ENCODE peak calls at places on chromosomes 16 and 17, in six cellular contexts. One of them, this sample, is unnamed.

GRCh38 chr16:56912746-56913703 is 18.9 kb upstream of the HERPUD1 start:
- DNase-seq in fibroblast of pulmonary artery: peak
- DNase-seq in uterus: no peak
- DNase-seq in neuronal stem cell: no peak
- DNase-seq in right cardiac atrium: no peak
- DNase-seq in CD4-positive, CD25-positive, alpha-beta regulatory T cell: no peak
- DNase-seq in this sample: no peak

GRCh38 chr17:4509923-4510614 is 11.4 kb downstream of the SPNS2 start:
- DNase-seq in fibroblast of pulmonary artery: no peak
- DNase-seq in uterus: no peak
- DNase-seq in neuronal stem cell: no peak
- DNase-seq in right cardiac atrium: peak
- DNase-seq in CD4-positive, CD25-positive, alpha-beta regulatory T cell: no peak
- DNase-seq in this sample: no peak

GRCh38 chr17:40491486-40491885 is 9.9 kb downstream of the TNS4 start:
- DNase-seq in fibroblast of pulmonary artery: no peak
- DNase-seq in uterus: no peak
- DNase-seq in neuronal stem cell: no peak
- DNase-seq in right cardiac atrium: no peak
- DNase-seq in CD4-positive, CD25-positive, alpha-beta regulatory T cell: no peak
- DNase-seq in this sample: no peak

GRCh38 chr16:1296688-1297412 is 12.6 kb upstream of the UBE2I start:
- DNase-seq in fibroblast of pulmonary artery: no peak
- DNase-seq in uterus: no peak
- DNase-seq in neuronal stem cell: no peak
- DNase-seq in right cardiac atrium: no peak
- DNase-seq in CD4-positive, CD25-positive, alpha-beta regulatory T cell: no peak
- DNase-seq in this sample: no peak

GRCh38 chr17:29078183-29079045 is 35.5 kb downstream of the PIPOX start:
- DNase-seq in fibroblast of pulmonary artery: peak
- DNase-seq in uterus: no peak
- DNase-seq in neuronal stem cell: no peak
- DNase-seq in right cardiac atrium: no peak
- DNase-seq in CD4-positive, CD25-positive, alpha-beta regulatory T cell: no peak
- DNase-seq in this sample: no peak

GRCh38 chr17:30961213-30962188 is 9.3 kb upstream of the RNF135 start:
- DNase-seq in fibroblast of pulmonary artery: peak
- DNase-seq in uterus: no peak
- DNase-seq in neuronal stem cell: no peak
- DNase-seq in right cardiac atrium: no peak
- DNase-seq in CD4-positive, CD25-positive, alpha-beta regulatory T cell: no peak
- DNase-seq in this sample: peak

GRCh38 chr16:70394853-70395252 is 44.0 kb downstream of the ST3GAL2 start:
- DNase-seq in fibroblast of pulmonary artery: no peak
- DNase-seq in uterus: no peak
- DNase-seq in neuronal stem cell: no peak
- DNase-seq in right cardiac atrium: no peak
- DNase-seq in CD4-positive, CD25-positive, alpha-beta regulatory T cell: no peak
- DNase-seq in this sample: no peak

GRCh38 chr17:1486802-1487695 is 5.4 kb downstream of the MYO1C start:
- DNase-seq in fibroblast of pulmonary artery: peak
- DNase-seq in uterus: peak
- DNase-seq in neuronal stem cell: peak
- DNase-seq in right cardiac atrium: peak
- DNase-seq in CD4-positive, CD25-positive, alpha-beta regulatory T cell: peak
- DNase-seq in this sample: peak

GRCh38 chr16:53865492-53865863 is 161.5 kb downstream of the FTO start:
- DNase-seq in fibroblast of pulmonary artery: peak
- DNase-seq in uterus: no peak
- DNase-seq in neuronal stem cell: no peak
- DNase-seq in right cardiac atrium: no peak
- DNase-seq in CD4-positive, CD25-positive, alpha-beta regulatory T cell: no peak
- DNase-seq in this sample: no peak

GRCh38 chr16:86609115-86609514 is 30.8 kb downstream of the FOXL1 start:
- DNase-seq in fibroblast of pulmonary artery: peak
- DNase-seq in uterus: no peak
- DNase-seq in neuronal stem cell: no peak
- DNase-seq in right cardiac atrium: no peak
- DNase-seq in CD4-positive, CD25-positive, alpha-beta regulatory T cell: no peak
- DNase-seq in this sample: no peak

GRCh38 chr16:2157480-2158261 is 2.1 kb downstream of the TRAF7 start:
- DNase-seq in fibroblast of pulmonary artery: no peak
- DNase-seq in uterus: no peak
- DNase-seq in neuronal stem cell: no peak
- DNase-seq in right cardiac atrium: peak
- DNase-seq in CD4-positive, CD25-positive, alpha-beta regulatory T cell: no peak
- DNase-seq in this sample: no peak

GRCh38 chr16:59633996-59634579 is 900.0 kb upstream of the GOT2 start:
- DNase-seq in fibroblast of pulmonary artery: peak
- DNase-seq in uterus: no peak
- DNase-seq in neuronal stem cell: no peak
- DNase-seq in right cardiac atrium: no peak
- DNase-seq in CD4-positive, CD25-positive, alpha-beta regulatory T cell: no peak
- DNase-seq in this sample: no peak

GRCh38 chr16:4944333-4945281 is 7.7 kb upstream of the PPL start:
- DNase-seq in fibroblast of pulmonary artery: peak
- DNase-seq in uterus: peak
- DNase-seq in neuronal stem cell: no peak
- DNase-seq in right cardiac atrium: peak
- DNase-seq in CD4-positive, CD25-positive, alpha-beta regulatory T cell: no peak
- DNase-seq in this sample: no peak

GRCh38 chr16:82603784-82604411 is 22.9 kb upstream of the CDH13 start:
- DNase-seq in fibroblast of pulmonary artery: peak
- DNase-seq in uterus: peak
- DNase-seq in neuronal stem cell: peak
- DNase-seq in right cardiac atrium: peak
- DNase-seq in CD4-positive, CD25-positive, alpha-beta regulatory T cell: no peak
- DNase-seq in this sample: no peak

GRCh38 chr17:8318536-8318935 is 8.5 kb downstream of the ARHGEF15 start:
- DNase-seq in fibroblast of pulmonary artery: no peak
- DNase-seq in uterus: no peak
- DNase-seq in neuronal stem cell: no peak
- DNase-seq in right cardiac atrium: no peak
- DNase-seq in CD4-positive, CD25-positive, alpha-beta regulatory T cell: no peak
- DNase-seq in this sample: no peak

GRCh38 chr17:17029938-17030337 is 12.3 kb upstream of the MPRIP start:
- DNase-seq in fibroblast of pulmonary artery: no peak
- DNase-seq in uterus: no peak
- DNase-seq in neuronal stem cell: no peak
- DNase-seq in right cardiac atrium: no peak
- DNase-seq in CD4-positive, CD25-positive, alpha-beta regulatory T cell: no peak
- DNase-seq in this sample: no peak

GRCh38 chr17:9410737-9411136 is 164.9 kb downstream of the STX8 start:
- DNase-seq in fibroblast of pulmonary artery: no peak
- DNase-seq in uterus: no peak
- DNase-seq in neuronal stem cell: no peak
- DNase-seq in right cardiac atrium: no peak
- DNase-seq in CD4-positive, CD25-positive, alpha-beta regulatory T cell: no peak
- DNase-seq in this sample: no peak

GRCh38 chr17:9410285-9410684 is 165.3 kb downstream of the STX8 start:
- DNase-seq in fibroblast of pulmonary artery: no peak
- DNase-seq in uterus: no peak
- DNase-seq in neuronal stem cell: no peak
- DNase-seq in right cardiac atrium: no peak
- DNase-seq in CD4-positive, CD25-positive, alpha-beta regulatory T cell: no peak
- DNase-seq in this sample: no peak

GRCh38 chr17:9409026-9409425 is 166.6 kb downstream of the STX8 start:
- DNase-seq in fibroblast of pulmonary artery: no peak
- DNase-seq in uterus: no peak
- DNase-seq in neuronal stem cell: no peak
- DNase-seq in right cardiac atrium: no peak
- DNase-seq in CD4-positive, CD25-positive, alpha-beta regulatory T cell: no peak
- DNase-seq in this sample: no peak

GRCh38 chr17:9408381-9408780 is 167.2 kb downstream of the STX8 start:
- DNase-seq in fibroblast of pulmonary artery: no peak
- DNase-seq in uterus: no peak
- DNase-seq in neuronal stem cell: no peak
- DNase-seq in right cardiac atrium: no peak
- DNase-seq in CD4-positive, CD25-positive, alpha-beta regulatory T cell: no peak
- DNase-seq in this sample: no peak

DNA sequence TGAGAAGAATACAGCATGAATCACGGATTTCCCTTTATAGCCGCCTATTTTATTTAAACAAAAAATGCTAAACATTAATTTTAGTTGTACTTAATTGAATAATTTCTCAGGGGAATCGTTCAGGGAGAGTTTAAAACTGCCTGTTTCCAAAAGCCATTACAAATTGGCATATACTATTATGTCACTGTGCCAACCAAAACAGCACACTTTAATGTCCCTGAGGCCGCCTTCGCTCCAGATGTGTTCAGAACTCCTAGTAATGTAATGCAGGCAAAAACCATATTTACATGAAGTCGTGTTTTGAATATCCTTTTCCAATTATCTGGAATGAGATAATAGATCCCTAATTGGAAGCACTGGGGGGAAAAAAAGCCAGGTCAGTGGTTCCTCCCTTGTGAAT is 166.2 kb downstream of the STX8 start:
- DNase-seq in fibroblast of pulmonary artery: no peak
- DNase-seq in uterus: no peak
- DNase-seq in neuronal stem cell: no peak
- DNase-seq in right cardiac atrium: no peak
- DNase-seq in CD4-positive, CD25-positive, alpha-beta regulatory T cell: no peak
- DNase-seq in this sample: no peak
- H3K4me3 ChIP-seq in fibroblast of pulmonary artery: no peak
- H3K4me3 ChIP-seq in uterus: no peak
- H3K4me3 ChIP-seq in neuronal stem cell: no peak
- H3K4me3 ChIP-seq in right cardiac atrium: no peak
- H3K4me3 ChIP-seq in CD4-positive, CD25-positive, alpha-beta regulatory T cell: no peak
- H3K4me3 ChIP-seq in this sample: no peak

GRCh38 chr17:6138761-6139446 is 68.7 kb downstream of the WSCD1 start:
- DNase-seq in fibroblast of pulmonary artery: no peak
- DNase-seq in uterus: no peak
- DNase-seq in neuronal stem cell: no peak
- DNase-seq in right cardiac atrium: no peak
- DNase-seq in CD4-positive, CD25-positive, alpha-beta regulatory T cell: no peak
- DNase-seq in this sample: no peak

GRCh38 chr17:6137716-6138502 is 67.7 kb downstream of the WSCD1 start:
- DNase-seq in fibroblast of pulmonary artery: no peak
- DNase-seq in uterus: no peak
- DNase-seq in neuronal stem cell: no peak
- DNase-seq in right cardiac atrium: no peak
- DNase-seq in CD4-positive, CD25-positive, alpha-beta regulatory T cell: no peak
- DNase-seq in this sample: no peak

GRCh38 chr17:6139447-6139832 is 69.3 kb downstream of the WSCD1 start:
- DNase-seq in fibroblast of pulmonary artery: no peak
- DNase-seq in uterus: no peak
- DNase-seq in neuronal stem cell: no peak
- DNase-seq in right cardiac atrium: no peak
- DNase-seq in CD4-positive, CD25-positive, alpha-beta regulatory T cell: no peak
- DNase-seq in this sample: no peak

GRCh38 chr17:6135996-6136395 is 65.8 kb downstream of the WSCD1 start:
- DNase-seq in fibroblast of pulmonary artery: no peak
- DNase-seq in uterus: no peak
- DNase-seq in neuronal stem cell: no peak
- DNase-seq in right cardiac atrium: no peak
- DNase-seq in CD4-positive, CD25-positive, alpha-beta regulatory T cell: no peak
- DNase-seq in this sample: no peak

GRCh38 chr17:6135216-6135615 is 65.0 kb downstream of the WSCD1 start:
- DNase-seq in fibroblast of pulmonary artery: no peak
- DNase-seq in uterus: no peak
- DNase-seq in neuronal stem cell: no peak
- DNase-seq in right cardiac atrium: no peak
- DNase-seq in CD4-positive, CD25-positive, alpha-beta regulatory T cell: no peak
- DNase-seq in this sample: no peak
- H3K4me3 ChIP-seq in fibroblast of pulmonary artery: no peak
- H3K4me3 ChIP-seq in uterus: no peak
- H3K4me3 ChIP-seq in neuronal stem cell: no peak
- H3K4me3 ChIP-seq in right cardiac atrium: no peak
- H3K4me3 ChIP-seq in CD4-positive, CD25-positive, alpha-beta regulatory T cell: no peak
- H3K4me3 ChIP-seq in this sample: no peak

DNA sequence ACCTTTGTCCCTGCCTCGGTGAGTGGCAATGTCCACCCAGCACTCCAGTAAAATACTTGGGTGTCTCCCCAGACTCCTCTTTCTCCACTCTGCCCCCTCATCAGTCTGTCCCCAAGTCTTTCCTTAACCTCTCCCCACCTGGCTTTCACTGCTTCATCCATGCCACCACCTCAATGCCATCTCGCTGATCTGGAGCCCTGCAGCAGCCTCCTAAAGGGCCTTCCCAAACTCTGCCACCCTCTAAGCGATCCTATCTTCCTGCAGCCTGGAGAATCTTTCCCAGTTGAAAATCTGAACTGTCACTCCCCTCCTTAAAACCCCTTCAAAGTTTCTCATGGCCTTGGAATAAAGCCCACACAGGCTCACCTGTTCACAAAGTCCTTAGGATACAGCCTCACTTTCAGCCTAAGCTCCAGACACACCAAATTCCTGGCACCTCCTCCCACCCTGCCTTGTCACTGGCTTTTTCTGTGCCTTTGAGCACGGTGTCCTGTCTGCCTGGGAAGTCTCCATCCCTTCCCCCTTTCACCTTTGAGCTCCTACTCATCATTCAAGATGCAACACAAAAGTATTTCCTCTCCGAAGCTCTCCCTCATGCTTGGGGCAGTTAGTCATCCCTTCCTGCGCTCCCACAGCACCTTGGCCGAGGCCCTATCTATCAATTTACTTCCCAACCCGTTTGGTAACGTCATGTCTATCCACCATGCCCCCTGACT is 2.8 kb downstream of the WNK4 start:
- DNase-seq in fibroblast of pulmonary artery: peak
- DNase-seq in uterus: no peak
- DNase-seq in neuronal stem cell: no peak
- DNase-seq in right cardiac atrium: no peak
- DNase-seq in CD4-positive, CD25-positive, alpha-beta regulatory T cell: no peak
- DNase-seq in this sample: no peak
- H3K4me3 ChIP-seq in fibroblast of pulmonary artery: peak
- H3K4me3 ChIP-seq in uterus: no peak
- H3K4me3 ChIP-seq in neuronal stem cell: no peak
- H3K4me3 ChIP-seq in right cardiac atrium: no peak
- H3K4me3 ChIP-seq in CD4-positive, CD25-positive, alpha-beta regulatory T cell: no peak
- H3K4me3 ChIP-seq in this sample: no peak

GRCh38 chr17:59400858-59401257 is 69.4 kb downstream of the YPEL2 start:
- DNase-seq in fibroblast of pulmonary artery: no peak
- DNase-seq in uterus: no peak
- DNase-seq in neuronal stem cell: no peak
- DNase-seq in right cardiac atrium: no peak
- DNase-seq in CD4-positive, CD25-positive, alpha-beta regulatory T cell: no peak
- DNase-seq in this sample: no peak
- H3K4me3 ChIP-seq in fibroblast of pulmonary artery: no peak
- H3K4me3 ChIP-seq in uterus: no peak
- H3K4me3 ChIP-seq in neuronal stem cell: no peak
- H3K4me3 ChIP-seq in right cardiac atrium: no peak
- H3K4me3 ChIP-seq in CD4-positive, CD25-positive, alpha-beta regulatory T cell: no peak
- H3K4me3 ChIP-seq in this sample: no peak

GRCh38 chr16:3856367-3857141 is 24.0 kb downstream of the CREBBP start:
- DNase-seq in fibroblast of pulmonary artery: no peak
- DNase-seq in uterus: no peak
- DNase-seq in neuronal stem cell: no peak
- DNase-seq in right cardiac atrium: no peak
- DNase-seq in CD4-positive, CD25-positive, alpha-beta regulatory T cell: no peak
- DNase-seq in this sample: no peak
- H3K4me3 ChIP-seq in fibroblast of pulmonary artery: no peak
- H3K4me3 ChIP-seq in uterus: no peak
- H3K4me3 ChIP-seq in neuronal stem cell: no peak
- H3K4me3 ChIP-seq in right cardiac atrium: no peak
- H3K4me3 ChIP-seq in CD4-positive, CD25-positive, alpha-beta regulatory T cell: no peak
- H3K4me3 ChIP-seq in this sample: no peak

GRCh38 chr17:15265131-15265530 is at the start of gene PMP22:
- DNase-seq in fibroblast of pulmonary artery: no peak
- DNase-seq in uterus: peak
- DNase-seq in neuronal stem cell: no peak
- DNase-seq in right cardiac atrium: peak
- DNase-seq in CD4-positive, CD25-positive, alpha-beta regulatory T cell: no peak
- DNase-seq in this sample: no peak
- H3K4me3 ChIP-seq in fibroblast of pulmonary artery: no peak
- H3K4me3 ChIP-seq in uterus: peak
- H3K4me3 ChIP-seq in neuronal stem cell: no peak
- H3K4me3 ChIP-seq in right cardiac atrium: peak
- H3K4me3 ChIP-seq in CD4-positive, CD25-positive, alpha-beta regulatory T cell: no peak
- H3K4me3 ChIP-seq in this sample: no peak